ENCODE peak calls at places on chromosomes 13 and 19, in four cellular contexts. X, Z, R and T are unnamed samples.

GRCh38 chr19:29002336-29002735 is 210.6 kb downstream of the UQCRFS1 start:
- DNase-seq in R (no peak), X (no peak), Z (no peak), T (no peak)

GRCh38 chr19:49106648-49107135 is 7.5 kb upstream of the LIN7B start:
- DNase-seq in R (no peak), Z (no peak), X (peak), T (peak)

GRCh38 chr19:55625004-55625326 is 599 bp upstream of the ZNF784 start:
- DNase-seq in Z (no peak), R (no peak), X (no peak), T (peak)

GRCh38 chr13:102658678-102659077 is 36.2 kb downstream of the METTL21C start:
- DNase-seq in R (no peak), Z (no peak), X (no peak), T (no peak)

GRCh38 chr19:368624-369020 is 24.0 kb upstream of the MIER2 start:
- DNase-seq in Z (no peak), X (no peak), R (no peak), T (no peak)

GRCh38 chr13:75173457-75174356 is 308.3 kb downstream of the TBC1D4 start:
- DNase-seq in Z (peak), X (peak), R (no peak), T (no peak)

GRCh38 chr19:43527860-43528622 is 1.0 kb upstream of the ETHE1 start:
- DNase-seq in R (no peak), Z (no peak), X (no peak), T (no peak)

GRCh38 chr13:75195479-75196111 is 286.4 kb downstream of the TBC1D4 start:
- DNase-seq in Z (no peak), X (no peak), R (no peak), T (no peak)

GRCh38 chr19:16376241-16376640 is 51.6 kb downstream of the KLF2 start:
- DNase-seq in Z (no peak), R (no peak), X (no peak), T (no peak)

GRCh38 chr19:13597625-13598024 is 91.3 kb upstream of the CACNA1A start:
- DNase-seq in Z (peak), R (peak), X (peak), T (peak)

GRCh38 chr13:28356506-28357064 is 138.3 kb downstream of the FLT1 start:
- DNase-seq in R (no peak), X (no peak), Z (no peak), T (no peak)

GRCh38 chr13:107035186-107035585 is 467.2 kb upstream of the ARGLU1 start:
- DNase-seq in Z (no peak), R (no peak), X (no peak), T (no peak)

GRCh38 chr13:72403396-72404010 is 323.9 kb downstream of the MZT1 start:
- DNase-seq in R (no peak), X (no peak), Z (no peak), T (no peak)

GRCh38 chr19:23403581-23404324 is 8.5 kb upstream of the ZNF91 start:
- DNase-seq in X (peak), Z (no peak), R (no peak), T (no peak)

GRCh38 chr13:99960663-99961440 is 10.7 kb downstream of the ZIC5 start:
- DNase-seq in X (no peak), Z (no peak), R (no peak), T (no peak)

GRCh38 chr19:44452367-44452766 is 4.1 kb upstream of the ZNF229 start:
- DNase-seq in Z (no peak), X (no peak), R (no peak), T (no peak)

GRCh38 chr19:41548954-41549688 is 26.8 kb upstream of the CEACAM21 start:
- DNase-seq in X (no peak), R (no peak), Z (no peak), T (no peak)

GRCh38 chr13:79405501-79405830 is 589 bp downstream of the RBM26 start:
- DNase-seq in R (no peak), X (no peak), Z (no peak), T (no peak)

DNA sequence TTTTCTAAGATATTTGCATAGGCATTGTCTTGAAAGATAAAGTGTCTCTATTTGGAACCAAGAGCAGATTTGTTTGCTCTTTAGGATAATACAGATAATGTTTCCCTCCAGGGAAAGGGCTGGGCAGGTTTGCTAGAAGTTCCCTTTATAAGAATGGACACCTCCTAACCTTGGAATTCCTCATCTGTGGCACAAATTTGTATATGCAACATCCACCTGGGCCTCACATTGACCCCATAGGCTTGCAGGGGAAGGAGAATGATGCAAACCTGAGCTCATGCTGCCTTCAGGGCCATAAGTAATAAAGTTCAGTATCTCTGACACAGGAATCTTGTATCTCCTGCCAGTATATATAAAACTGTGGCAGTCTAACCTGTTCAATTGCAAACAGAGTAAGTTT is 508.4 kb upstream of the MIR17HG start:
- DNase-seq in X (no peak), R (no peak), Z (no peak), T (no peak)
- TF ChIP-seq FOXM1 in X (no peak), R (no peak), Z (no peak), T (no peak)

GRCh38 chr13:20943519-20944012 is 41.0 kb upstream of the XPO4 start:
- DNase-seq in X (peak), R (no peak), Z (peak), T (peak)
- TF ChIP-seq FOXM1 in X (no peak), R (peak), Z (no peak), T (peak)

GRCh38 chr13:97512732-97513131 is 78.8 kb downstream of the RAP2A start:
- DNase-seq in X (peak), Z (no peak), R (no peak), T (no peak)

GRCh38 chr13:97515643-97516042 is 81.7 kb downstream of the RAP2A start:
- DNase-seq in X (no peak), R (no peak), Z (no peak), T (no peak)
- TF ChIP-seq FOXM1 in X (no peak), R (no peak), Z (no peak), T (no peak)

GRCh38 chr13:51763486-51763885 is 40.5 kb downstream of the DHRS12 start:
- DNase-seq in X (no peak), R (no peak), Z (no peak), T (no peak)

GRCh38 chr13:51765142-51765515 is 38.8 kb downstream of the DHRS12 start:
- DNase-seq in Z (no peak), R (no peak), X (no peak), T (no peak)

GRCh38 chr13:51767100-51767499 is 36.9 kb downstream of the DHRS12 start:
- DNase-seq in Z (no peak), X (no peak), R (no peak), T (no peak)

GRCh38 chr13:51761638-51762350 is 42.2 kb downstream of the DHRS12 start:
- DNase-seq in R (no peak), Z (no peak), X (no peak), T (no peak)

GRCh38 chr13:51764184-51765141 is 39.5 kb downstream of the DHRS12 start:
- DNase-seq in R (peak), Z (no peak), X (peak), T (no peak)
- TF ChIP-seq FOXM1 in R (peak), Z (no peak), X (no peak), T (no peak)

GRCh38 chr13:80840313-80840976 is 499.5 kb upstream of the SPRY2 start:
- DNase-seq in R (no peak), X (no peak), Z (no peak), T (no peak)
- TF ChIP-seq FOXM1 in R (no peak), X (no peak), Z (no peak), T (no peak)

GRCh38 chr13:113932060-113932459 is 41.8 kb downstream of the C13orf46 start:
- DNase-seq in Z (no peak), R (no peak), X (no peak), T (no peak)

GRCh38 chr13:113930711-113931637 is 42.9 kb downstream of the C13orf46 start:
- DNase-seq in Z (no peak), X (no peak), R (peak), T (no peak)

GRCh38 chr13:113927661-113928581 is 46.0 kb downstream of the C13orf46 start:
- DNase-seq in R (no peak), X (no peak), Z (no peak), T (no peak)

GRCh38 chr13:113928701-113929627 is 44.9 kb downstream of the C13orf46 start:
- DNase-seq in R (no peak), Z (no peak), X (no peak), T (peak)

DNA sequence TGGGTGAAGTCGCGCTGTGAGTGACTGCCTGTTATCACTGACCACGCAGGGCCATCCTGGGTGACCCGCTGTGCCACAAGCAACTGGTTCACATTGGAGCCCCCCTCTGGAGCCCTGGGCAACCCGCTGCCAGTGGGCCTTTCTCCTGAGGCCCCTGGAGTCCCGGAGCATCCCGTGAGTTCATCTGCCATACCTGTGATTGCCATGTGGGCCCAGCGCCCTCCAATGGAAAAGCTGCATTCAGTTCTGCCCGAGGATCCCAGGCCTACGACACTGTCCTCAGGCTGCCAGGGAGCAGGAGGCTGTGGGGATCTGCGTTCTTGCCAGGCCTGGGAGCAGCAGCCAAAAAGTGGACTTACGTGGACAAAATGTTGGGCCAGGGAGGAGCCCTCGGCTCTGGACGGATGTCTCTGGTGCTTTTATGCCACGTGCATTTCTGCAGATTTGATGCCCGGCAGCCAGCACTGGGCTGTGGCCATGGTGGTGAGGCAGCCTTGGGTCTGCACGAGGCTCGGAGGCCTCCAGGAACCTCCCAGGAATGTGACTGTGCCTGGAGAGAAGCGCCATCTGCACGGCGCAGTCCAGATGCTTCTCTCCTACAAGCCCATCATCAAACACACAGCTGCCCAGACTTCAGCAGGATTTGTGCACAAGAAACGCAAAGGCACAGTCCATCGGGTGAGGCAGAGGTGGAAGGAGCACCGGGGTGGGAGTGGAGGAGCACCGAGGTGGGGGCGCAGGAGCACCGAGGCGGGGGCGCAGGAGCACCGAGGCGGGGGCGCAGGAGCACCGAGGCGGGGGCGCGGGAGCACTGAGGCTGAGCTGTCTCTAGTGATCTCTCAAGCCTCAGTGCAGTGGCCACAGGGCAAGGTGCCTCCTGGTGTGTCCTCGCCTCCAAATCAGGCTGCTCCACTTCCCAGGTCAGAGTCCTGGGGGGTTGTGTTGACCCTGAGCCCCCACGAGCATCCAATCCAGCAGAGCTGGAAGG is 44.0 kb downstream of the C13orf46 start:
- DNase-seq in Z (no peak), R (no peak), X (no peak), T (peak)
- TF ChIP-seq FOXM1 in Z (no peak), R (no peak), X (no peak), T (no peak)

GRCh38 chr13:114130131-114130707 is 2.2 kb downstream of the RASA3 start:
- DNase-seq in X (no peak), Z (no peak), R (no peak), T (no peak)

GRCh38 chr13:114132419-114133121 is at the start of gene RASA3:
- DNase-seq in X (no peak), Z (peak), R (no peak), T (peak)

GRCh38 chr13:114130708-114131580 is 1.5 kb downstream of the RASA3 start:
- DNase-seq in R (no peak), Z (no peak), X (no peak), T (peak)

GRCh38 chr13:114129649-114130062 is 2.8 kb downstream of the RASA3 start:
- DNase-seq in R (no peak), Z (no peak), X (no peak), T (no peak)

DNA sequence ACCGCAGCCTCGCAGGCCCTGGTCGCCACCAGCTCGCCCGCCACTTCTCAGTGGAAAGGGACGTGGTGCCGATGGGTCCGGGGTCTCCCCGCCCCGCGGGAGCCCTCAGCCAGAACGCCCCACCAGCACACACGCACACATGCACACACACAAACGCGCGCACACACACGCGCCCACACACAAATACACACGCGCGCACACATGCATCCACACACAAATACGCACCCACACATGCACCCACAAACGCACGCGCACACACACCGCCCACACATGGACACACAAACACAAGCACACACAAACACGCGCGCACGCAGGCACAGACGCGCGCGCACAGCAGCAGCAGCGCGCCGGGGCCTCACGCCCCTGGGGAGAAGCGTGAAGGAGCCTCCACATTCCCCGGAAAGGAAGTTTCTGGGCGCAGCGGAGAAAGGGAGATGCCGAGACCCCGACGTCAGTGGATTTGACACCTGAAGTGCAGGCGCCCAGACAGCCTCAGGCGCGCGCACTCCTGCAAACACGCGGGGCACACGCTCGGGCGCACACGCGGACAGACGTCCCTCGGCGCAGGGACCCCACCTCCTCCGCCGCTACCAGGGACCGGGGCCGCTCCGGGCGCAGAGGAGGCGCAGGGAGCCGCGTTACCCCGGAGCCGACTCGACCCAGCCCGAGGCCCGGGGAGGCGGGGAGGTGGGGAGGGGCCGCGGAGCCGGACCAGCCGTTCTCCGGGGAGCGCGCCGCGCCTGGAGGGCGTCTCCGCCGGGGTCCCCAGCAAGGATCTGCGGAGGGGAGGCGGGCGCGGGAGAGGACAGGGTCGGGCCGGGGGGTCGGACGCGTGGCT is 623 bp downstream of the RASA3 start:
- DNase-seq in Z (no peak), X (no peak), R (no peak), T (peak)
- TF ChIP-seq FOXM1 in Z (no peak), X (no peak), R (no peak), T (no peak)

DNA sequence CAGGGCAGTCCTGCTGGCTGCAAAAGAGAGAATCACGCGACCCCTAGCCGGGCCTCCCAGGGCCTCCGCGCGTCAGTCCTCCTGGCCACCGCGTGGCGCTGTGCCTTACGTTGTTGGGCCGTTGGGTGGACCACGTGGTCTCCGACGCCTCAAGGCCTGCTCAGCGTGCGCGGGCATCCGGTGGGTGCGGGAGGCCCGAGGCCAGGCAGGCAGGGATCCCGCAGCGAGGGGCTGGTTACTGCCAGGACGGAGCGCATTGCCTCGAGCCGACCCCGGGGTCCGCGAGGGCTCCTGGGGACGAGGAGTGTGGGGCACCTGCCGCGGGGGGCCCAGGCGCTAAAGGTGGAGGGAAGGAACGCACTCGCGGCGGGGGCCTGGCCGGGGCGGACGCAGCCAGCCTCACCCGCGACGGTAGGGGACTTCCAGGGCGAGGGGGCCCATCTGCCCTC is at the start of gene TDRD12:
- DNase-seq in X (no peak), R (no peak), Z (no peak), T (peak)
- TF ChIP-seq FOXM1 in X (no peak), R (no peak), Z (no peak), T (no peak)

GRCh38 chr19:33634361-33635091 is 12.8 kb downstream of the CHST8 start:
- DNase-seq in Z (no peak), R (no peak), X (no peak), T (no peak)
- TF ChIP-seq FOXM1 in Z (no peak), R (no peak), X (no peak), T (no peak)

GRCh38 chr19:50723069-50723468 is at the start of gene CLEC11A:
- DNase-seq in Z (no peak), R (no peak), X (no peak), T (no peak)
- TF ChIP-seq FOXM1 in Z (no peak), R (no peak), X (no peak), T (no peak)